ENCODE peak calls at places on chromosome 2, in six cellular contexts. K is NCI-H1417; H is NCI-H510A; G is ureter; R is stimulated activated CD4-positive, alpha-beta T cell treated with anti-CD3 and anti-CD28 coated beads, TNF-alpha, amount 100 ng/mL, for 1 hour; O is fibroblast of lung. A is an unnamed sample.
A peak's percentile ranks its signal among the peaks of the same experiment; 100 is the strongest.

GRCh38 chr2:191864623-191865521 is 18.0 kb upstream of the CAVIN2 start:
- DNase-seq in K (no peak), H (no peak), G (no peak), R (no peak), O (peak; percentile 71), A (no peak)

GRCh38 chr2:28643324-28643723 is 108.3 kb upstream of the PPP1CB start:
- DNase-seq in K (no peak), H (no peak), G (no peak), R (no peak), O (no peak), A (no peak)

GRCh38 chr2:54772531-54772930 is 49.1 kb downstream of the EML6 start:
- DNase-seq in K (no peak), H (no peak), G (no peak), R (no peak), O (no peak), A (no peak)

GRCh38 chr2:233482616-233483015 is 84.0 kb downstream of the USP40 start:
- DNase-seq in K (no peak), H (no peak), G (no peak), R (no peak), O (no peak), A (no peak)

GRCh38 chr2:128395640-128396499 is 77.2 kb upstream of the HS6ST1 start:
- DNase-seq in K (no peak), H (no peak), G (no peak), R (no peak), O (no peak), A (peak; percentile 5)

GRCh38 chr2:43429366-43429765 is 166.5 kb downstream of the THADA start:
- DNase-seq in K (no peak), H (no peak), G (no peak), R (no peak), O (no peak), A (no peak)

GRCh38 chr2:74373189-74373588 is 6.9 kb downstream of the DCTN1 start:
- DNase-seq in K (peak; percentile 89), H (no peak), G (no peak), R (no peak), O (no peak), A (peak; percentile 79)

GRCh38 chr2:72953976-72954375 is 36.7 kb downstream of the EMX1 start:
- DNase-seq in K (no peak), H (no peak), G (no peak), R (no peak), O (no peak), A (no peak)

GRCh38 chr2:36507408-36507812 is 90.6 kb downstream of the FEZ2 start:
- DNase-seq in K (peak; percentile 29), H (peak; percentile 30), G (no peak), R (no peak), O (peak; percentile 78), A (peak; percentile 47)

A was measured in transverse colon.